ENCODE peak calls at places on chromosomes 13 and 19, in ten cellular contexts. One of them, this sample, is unnamed.
A peak's percentile ranks its signal among the peaks of the same experiment; 100 is the strongest.

GRCh38 chr13:99356216-99357089 is 49.3 kb upstream of the GPR183 start:
- DNase-seq in heart left ventricle: peak; percentile 42
- DNase-seq in stomach: no peak
- DNase-seq in sigmoid colon: no peak
- DNase-seq in gastrocnemius medialis: no peak
- DNase-seq in IMR-90: peak; percentile 87
- DNase-seq in uterus: no peak
- DNase-seq in prostate gland: no peak
- DNase-seq in breast epithelium: no peak
- DNase-seq in endothelial cell of umbilical vein: peak; percentile 94
- DNase-seq in this sample: no peak

GRCh38 chr19:50739841-50740426 is 16.8 kb downstream of the CLEC11A start:
- DNase-seq in prostate gland: no peak
- DNase-seq in stomach: no peak
- DNase-seq in breast epithelium: no peak
- DNase-seq in gastrocnemius medialis: no peak
- DNase-seq in uterus: no peak
- DNase-seq in endothelial cell of umbilical vein: no peak
- DNase-seq in heart left ventricle: no peak
- DNase-seq in IMR-90: no peak
- DNase-seq in sigmoid colon: no peak
- DNase-seq in this sample: no peak

GRCh38 chr19:18984251-18984650 is 43.2 kb upstream of the HOMER3 start:
- DNase-seq in endothelial cell of umbilical vein: no peak
- DNase-seq in uterus: no peak
- DNase-seq in breast epithelium: no peak
- DNase-seq in gastrocnemius medialis: no peak
- DNase-seq in IMR-90: no peak
- DNase-seq in stomach: no peak
- DNase-seq in heart left ventricle: no peak
- DNase-seq in prostate gland: no peak
- DNase-seq in sigmoid colon: no peak
- DNase-seq in this sample: no peak

GRCh38 chr19:5691205-5691929 is 1.3 kb downstream of the RPL36 start:
- DNase-seq in uterus: peak; percentile 68
- DNase-seq in prostate gland: peak; percentile 62
- DNase-seq in stomach: peak; percentile 66
- DNase-seq in IMR-90: peak; percentile 31
- DNase-seq in endothelial cell of umbilical vein: peak; percentile 60
- DNase-seq in gastrocnemius medialis: peak; percentile 63
- DNase-seq in sigmoid colon: peak; percentile 89
- DNase-seq in breast epithelium: peak; percentile 63
- DNase-seq in heart left ventricle: peak; percentile 83
- DNase-seq in this sample: no peak

GRCh38 chr13:33322474-33322827 is 36.9 kb upstream of the STARD13 start:
- DNase-seq in gastrocnemius medialis: peak; percentile 29
- DNase-seq in heart left ventricle: peak; percentile 40
- DNase-seq in breast epithelium: no peak
- DNase-seq in uterus: peak; percentile 79
- DNase-seq in endothelial cell of umbilical vein: no peak
- DNase-seq in stomach: no peak
- DNase-seq in prostate gland: no peak
- DNase-seq in sigmoid colon: peak; percentile 83
- DNase-seq in IMR-90: peak; percentile 95
- DNase-seq in this sample: peak; percentile 67

GRCh38 chr13:70523622-70524021 is 415.4 kb upstream of the KLHL1 start:
- DNase-seq in heart left ventricle: peak; percentile 7
- DNase-seq in prostate gland: no peak
- DNase-seq in endothelial cell of umbilical vein: no peak
- DNase-seq in IMR-90: no peak
- DNase-seq in uterus: no peak
- DNase-seq in gastrocnemius medialis: no peak
- DNase-seq in breast epithelium: no peak
- DNase-seq in stomach: no peak
- DNase-seq in sigmoid colon: no peak
- DNase-seq in this sample: no peak

GRCh38 chr19:28608292-28608691 is 604.7 kb downstream of the UQCRFS1 start:
- DNase-seq in uterus: no peak
- DNase-seq in stomach: no peak
- DNase-seq in prostate gland: no peak
- DNase-seq in gastrocnemius medialis: no peak
- DNase-seq in heart left ventricle: no peak
- DNase-seq in sigmoid colon: no peak
- DNase-seq in endothelial cell of umbilical vein: no peak
- DNase-seq in breast epithelium: no peak
- DNase-seq in IMR-90: no peak
- DNase-seq in this sample: no peak

GRCh38 chr19:36060430-36060829 is 5.7 kb downstream of the WDR62 start:
- DNase-seq in breast epithelium: no peak
- DNase-seq in prostate gland: no peak
- DNase-seq in gastrocnemius medialis: peak; percentile 34
- DNase-seq in stomach: peak; percentile 53
- DNase-seq in endothelial cell of umbilical vein: peak; percentile 69
- DNase-seq in uterus: peak; percentile 35
- DNase-seq in heart left ventricle: peak; percentile 24
- DNase-seq in IMR-90: peak; percentile 63
- DNase-seq in sigmoid colon: no peak
- DNase-seq in this sample: no peak

GRCh38 chr13:42592915-42593718 is 19.2 kb downstream of the TNFSF11 start:
- DNase-seq in sigmoid colon: no peak
- DNase-seq in gastrocnemius medialis: no peak
- DNase-seq in uterus: no peak
- DNase-seq in breast epithelium: no peak
- DNase-seq in stomach: no peak
- DNase-seq in IMR-90: no peak
- DNase-seq in heart left ventricle: no peak
- DNase-seq in endothelial cell of umbilical vein: no peak
- DNase-seq in prostate gland: no peak
- DNase-seq in this sample: no peak

GRCh38 chr13:106440846-106441245 is 94.6 kb downstream of the EFNB2 start:
- DNase-seq in uterus: no peak
- DNase-seq in gastrocnemius medialis: no peak
- DNase-seq in prostate gland: no peak
- DNase-seq in endothelial cell of umbilical vein: peak; percentile 24
- DNase-seq in sigmoid colon: no peak
- DNase-seq in breast epithelium: no peak
- DNase-seq in IMR-90: no peak
- DNase-seq in stomach: no peak
- DNase-seq in heart left ventricle: no peak
- DNase-seq in this sample: no peak

GRCh38 chr13:51397262-51397933 is 55.4 kb downstream of the INTS6 start:
- DNase-seq in breast epithelium: peak; percentile 54
- DNase-seq in sigmoid colon: peak; percentile 84
- DNase-seq in uterus: peak; percentile 17
- DNase-seq in endothelial cell of umbilical vein: no peak
- DNase-seq in prostate gland: peak; percentile 78
- DNase-seq in heart left ventricle: no peak
- DNase-seq in stomach: no peak
- DNase-seq in gastrocnemius medialis: peak; percentile 73
- DNase-seq in IMR-90: peak; percentile 80
- DNase-seq in this sample: peak; percentile 74

GRCh38 chr13:99605417-99606321 is 104.4 kb downstream of the TM9SF2 start:
- DNase-seq in gastrocnemius medialis: peak; percentile 58
- DNase-seq in breast epithelium: no peak
- DNase-seq in sigmoid colon: no peak
- DNase-seq in prostate gland: peak; percentile 29
- DNase-seq in stomach: peak; percentile 50
- DNase-seq in IMR-90: no peak
- DNase-seq in endothelial cell of umbilical vein: peak; percentile 72
- DNase-seq in uterus: peak; percentile 30
- DNase-seq in heart left ventricle: peak; percentile 35
- DNase-seq in this sample: no peak

GRCh38 chr13:99681695-99682094 is 180.4 kb downstream of the TM9SF2 start:
- DNase-seq in uterus: no peak
- DNase-seq in heart left ventricle: no peak
- DNase-seq in IMR-90: no peak
- DNase-seq in breast epithelium: no peak
- DNase-seq in sigmoid colon: no peak
- DNase-seq in stomach: no peak
- DNase-seq in gastrocnemius medialis: no peak
- DNase-seq in prostate gland: no peak
- DNase-seq in endothelial cell of umbilical vein: no peak
- DNase-seq in this sample: no peak

GRCh38 chr19:54473983-54474382 is 887 bp upstream of the CDC42EP5 start:
- DNase-seq in IMR-90: no peak
- DNase-seq in stomach: no peak
- DNase-seq in uterus: no peak
- DNase-seq in sigmoid colon: no peak
- DNase-seq in prostate gland: no peak
- DNase-seq in gastrocnemius medialis: no peak
- DNase-seq in heart left ventricle: no peak
- DNase-seq in endothelial cell of umbilical vein: no peak
- DNase-seq in breast epithelium: no peak
- DNase-seq in this sample: peak; percentile 59

GRCh38 chr19:54470991-54471782 is 1.9 kb downstream of the CDC42EP5 start:
- DNase-seq in uterus: no peak
- DNase-seq in endothelial cell of umbilical vein: peak; percentile 67
- DNase-seq in heart left ventricle: peak; percentile 56
- DNase-seq in sigmoid colon: peak; percentile 78
- DNase-seq in gastrocnemius medialis: no peak
- DNase-seq in IMR-90: no peak
- DNase-seq in stomach: peak; percentile 62
- DNase-seq in prostate gland: no peak
- DNase-seq in breast epithelium: no peak
- DNase-seq in this sample: peak; percentile 79

GRCh38 chr19:54470276-54470887 is 2.7 kb downstream of the CDC42EP5 start:
- DNase-seq in sigmoid colon: no peak
- DNase-seq in breast epithelium: no peak
- DNase-seq in uterus: no peak
- DNase-seq in gastrocnemius medialis: no peak
- DNase-seq in IMR-90: no peak
- DNase-seq in heart left ventricle: no peak
- DNase-seq in stomach: no peak
- DNase-seq in prostate gland: no peak
- DNase-seq in endothelial cell of umbilical vein: no peak
- DNase-seq in this sample: peak; percentile 54

GRCh38 chr19:54475706-54476105 is 2.6 kb upstream of the CDC42EP5 start:
- DNase-seq in gastrocnemius medialis: no peak
- DNase-seq in stomach: no peak
- DNase-seq in sigmoid colon: no peak
- DNase-seq in IMR-90: no peak
- DNase-seq in prostate gland: no peak
- DNase-seq in heart left ventricle: no peak
- DNase-seq in uterus: no peak
- DNase-seq in endothelial cell of umbilical vein: no peak
- DNase-seq in breast epithelium: no peak
- DNase-seq in this sample: no peak

GRCh38 chr19:54473071-54473941 is at the start of gene CDC42EP5:
- DNase-seq in uterus: peak; percentile 77
- DNase-seq in gastrocnemius medialis: peak; percentile 39
- DNase-seq in breast epithelium: peak; percentile 72
- DNase-seq in heart left ventricle: peak; percentile 87
- DNase-seq in stomach: peak; percentile 50
- DNase-seq in sigmoid colon: peak; percentile 91
- DNase-seq in endothelial cell of umbilical vein: peak; percentile 90
- DNase-seq in prostate gland: peak; percentile 55
- DNase-seq in IMR-90: peak; percentile 85
- DNase-seq in this sample: peak; percentile 86
- TF ChIP-seq POLR2A in uterus: peak; percentile 57
- TF ChIP-seq POLR2A in gastrocnemius medialis: peak; percentile 52
- TF ChIP-seq POLR2A in breast epithelium: peak; percentile 23
- TF ChIP-seq POLR2A in heart left ventricle: no peak
- TF ChIP-seq POLR2A in stomach: no peak
- TF ChIP-seq POLR2A in sigmoid colon: peak; percentile 49
- TF ChIP-seq POLR2A in endothelial cell of umbilical vein: no peak
- TF ChIP-seq POLR2A in prostate gland: peak; percentile 85
- TF ChIP-seq POLR2A in IMR-90: no peak
- TF ChIP-seq POLR2A in this sample: no peak

GRCh38 chr19:29665215-29665825 is at the start of gene PLEKHF1:
- DNase-seq in heart left ventricle: peak; percentile 93
- DNase-seq in stomach: peak; percentile 94
- DNase-seq in breast epithelium: peak; percentile 87
- DNase-seq in uterus: peak; percentile 86
- DNase-seq in gastrocnemius medialis: peak; percentile 93
- DNase-seq in sigmoid colon: peak; percentile 95
- DNase-seq in IMR-90: peak; percentile 59
- DNase-seq in prostate gland: peak; percentile 89
- DNase-seq in endothelial cell of umbilical vein: peak; percentile 83
- DNase-seq in this sample: peak; percentile 91
- H3K4me1 ChIP-seq in heart left ventricle: peaks cover 65% of the 10 kb centered on the region
- H3K4me1 ChIP-seq in stomach: peaks cover 71% of the 10 kb centered on the region
- H3K4me1 ChIP-seq in breast epithelium: peaks cover 40% of the 10 kb centered on the region
- H3K4me1 ChIP-seq in uterus: peaks cover 27% of the 10 kb centered on the region
- H3K4me1 ChIP-seq in gastrocnemius medialis: peaks cover 56% of the 10 kb centered on the region
- H3K4me1 ChIP-seq in sigmoid colon: peaks cover 82% of the 10 kb centered on the region
- H3K4me1 ChIP-seq in IMR-90: peaks cover 27% of the 10 kb centered on the region
- H3K4me1 ChIP-seq in prostate gland: peaks cover 24% of the 10 kb centered on the region
- H3K4me1 ChIP-seq in endothelial cell of umbilical vein: peaks cover 29% of the 10 kb centered on the region
- H3K4me1 ChIP-seq in this sample: peaks cover 90% of the 10 kb centered on the region

GRCh38 chr19:42282036-42282762 is 13.1 kb downstream of the CIC start:
- DNase-seq in IMR-90: peak; percentile 34
- DNase-seq in sigmoid colon: peak; percentile 76
- DNase-seq in gastrocnemius medialis: no peak
- DNase-seq in stomach: no peak
- DNase-seq in breast epithelium: no peak
- DNase-seq in heart left ventricle: no peak
- DNase-seq in prostate gland: no peak
- DNase-seq in uterus: no peak
- DNase-seq in endothelial cell of umbilical vein: no peak
- DNase-seq in this sample: peak; percentile 72

GRCh38 chr19:42284066-42284501 is 15.0 kb downstream of the CIC start:
- DNase-seq in stomach: peak; percentile 87
- DNase-seq in IMR-90: peak; percentile 71
- DNase-seq in gastrocnemius medialis: peak; percentile 80
- DNase-seq in uterus: peak; percentile 77
- DNase-seq in heart left ventricle: peak; percentile 87
- DNase-seq in endothelial cell of umbilical vein: peak; percentile 51
- DNase-seq in prostate gland: peak; percentile 77
- DNase-seq in breast epithelium: peak; percentile 65
- DNase-seq in sigmoid colon: peak; percentile 94
- DNase-seq in this sample: peak; percentile 84

GRCh38 chr19:42284641-42285341 is 15.7 kb downstream of the CIC start:
- DNase-seq in prostate gland: no peak
- DNase-seq in breast epithelium: no peak
- DNase-seq in stomach: no peak
- DNase-seq in endothelial cell of umbilical vein: peak; percentile 20
- DNase-seq in IMR-90: no peak
- DNase-seq in uterus: peak; percentile 49
- DNase-seq in gastrocnemius medialis: no peak
- DNase-seq in heart left ventricle: no peak
- DNase-seq in sigmoid colon: peak; percentile 79
- DNase-seq in this sample: no peak

GRCh38 chr19:42282810-42283247 is 13.8 kb downstream of the CIC start:
- DNase-seq in prostate gland: no peak
- DNase-seq in IMR-90: no peak
- DNase-seq in sigmoid colon: peak; percentile 68
- DNase-seq in stomach: no peak
- DNase-seq in uterus: no peak
- DNase-seq in breast epithelium: no peak
- DNase-seq in heart left ventricle: no peak
- DNase-seq in endothelial cell of umbilical vein: no peak
- DNase-seq in gastrocnemius medialis: no peak
- DNase-seq in this sample: no peak

GRCh38 chr19:42283248-42284065 is 14.4 kb downstream of the CIC start:
- DNase-seq in endothelial cell of umbilical vein: peak; percentile 95
- DNase-seq in stomach: peak; percentile 98
- DNase-seq in heart left ventricle: peak; percentile 98
- DNase-seq in gastrocnemius medialis: peak; percentile 96
- DNase-seq in prostate gland: peak; percentile 96
- DNase-seq in uterus: peak; percentile 97
- DNase-seq in sigmoid colon: peak; percentile 99
- DNase-seq in breast epithelium: peak; percentile 97
- DNase-seq in IMR-90: peak; percentile 87
- DNase-seq in this sample: peak; percentile 98
- TF ChIP-seq POLR2A in endothelial cell of umbilical vein: no peak
- TF ChIP-seq POLR2A in stomach: no peak
- TF ChIP-seq POLR2A in heart left ventricle: no peak
- TF ChIP-seq POLR2A in gastrocnemius medialis: no peak
- TF ChIP-seq POLR2A in prostate gland: peak; percentile 98
- TF ChIP-seq POLR2A in uterus: peak; percentile 63
- TF ChIP-seq POLR2A in sigmoid colon: peak; percentile 57
- TF ChIP-seq POLR2A in breast epithelium: peak; percentile 57
- TF ChIP-seq POLR2A in IMR-90: no peak
- TF ChIP-seq POLR2A in this sample: peak; percentile 38

GRCh38 chr19:2807379-2808128 is 12.1 kb upstream of the ZNF554 start:
- DNase-seq in uterus: no peak
- DNase-seq in breast epithelium: no peak
- DNase-seq in heart left ventricle: peak; percentile 6
- DNase-seq in IMR-90: no peak
- DNase-seq in endothelial cell of umbilical vein: no peak
- DNase-seq in stomach: no peak
- DNase-seq in prostate gland: no peak
- DNase-seq in gastrocnemius medialis: no peak
- DNase-seq in sigmoid colon: no peak
- DNase-seq in this sample: no peak
- H3K4me1 ChIP-seq in uterus: no peaks in the 10 kb centered on the region
- H3K4me1 ChIP-seq in breast epithelium: no peaks in the 10 kb centered on the region
- H3K4me1 ChIP-seq in heart left ventricle: no peaks in the 10 kb centered on the region
- H3K4me1 ChIP-seq in IMR-90: no peaks in the 10 kb centered on the region
- H3K4me1 ChIP-seq in endothelial cell of umbilical vein: no peaks in the 10 kb centered on the region
- H3K4me1 ChIP-seq in stomach: no peaks in the 10 kb centered on the region
- H3K4me1 ChIP-seq in prostate gland: no peaks in the 10 kb centered on the region
- H3K4me1 ChIP-seq in gastrocnemius medialis: no peaks in the 10 kb centered on the region
- H3K4me1 ChIP-seq in sigmoid colon: no peaks in the 10 kb centered on the region
- H3K4me1 ChIP-seq in this sample: no peaks in the 10 kb centered on the region

This sample was measured in suprapubic skin.